ENCODE peak calls at places on chromosomes 3 and 15, in six cellular contexts. One of them, this sample, is unnamed.

GRCh38 chr15:29942144-29942543 is 119.9 kb upstream of the TJP1 start:
- DNase-seq in fibroblast of pulmonary artery: no peak
- DNase-seq in cardiac fibroblast: peak; percentile 33
- DNase-seq in pancreas: no peak
- DNase-seq in mucosa of descending colon: no peak
- DNase-seq in fibroblast of the aortic adventitia: peak; percentile 29
- DNase-seq in this sample: peak; percentile 75

GRCh38 chr3:76869726-76870414 is 170.0 kb upstream of the ROBO2 start:
- DNase-seq in fibroblast of pulmonary artery: no peak
- DNase-seq in cardiac fibroblast: no peak
- DNase-seq in pancreas: no peak
- DNase-seq in mucosa of descending colon: no peak
- DNase-seq in fibroblast of the aortic adventitia: no peak
- DNase-seq in this sample: no peak

GRCh38 chr3:130316164-130316563 is 29.3 kb upstream of the COL6A5 start:
- DNase-seq in fibroblast of pulmonary artery: peak; percentile 13
- DNase-seq in cardiac fibroblast: peak; percentile 53
- DNase-seq in pancreas: no peak
- DNase-seq in mucosa of descending colon: no peak
- DNase-seq in fibroblast of the aortic adventitia: peak; percentile 56
- DNase-seq in this sample: peak; percentile 76

GRCh38 chr3:102089904-102090492 is 240.7 kb downstream of the NFKBIZ start:
- DNase-seq in fibroblast of pulmonary artery: peak; percentile 63
- DNase-seq in cardiac fibroblast: peak; percentile 45
- DNase-seq in pancreas: no peak
- DNase-seq in mucosa of descending colon: no peak
- DNase-seq in fibroblast of the aortic adventitia: peak; percentile 55
- DNase-seq in this sample: peak; percentile 86

GRCh38 chr3:127454051-127454450 is 136.5 kb downstream of the TPRA1 start:
- DNase-seq in fibroblast of pulmonary artery: no peak
- DNase-seq in cardiac fibroblast: no peak
- DNase-seq in pancreas: no peak
- DNase-seq in mucosa of descending colon: no peak
- DNase-seq in fibroblast of the aortic adventitia: no peak
- DNase-seq in this sample: no peak

GRCh38 chr15:31456329-31457060 is 129.9 kb downstream of the KLF13 start:
- DNase-seq in fibroblast of pulmonary artery: no peak
- DNase-seq in cardiac fibroblast: no peak
- DNase-seq in pancreas: no peak
- DNase-seq in mucosa of descending colon: no peak
- DNase-seq in fibroblast of the aortic adventitia: no peak
- DNase-seq in this sample: no peak

GRCh38 chr15:55589297-55589696 is 1.2 kb upstream of the PYGO1 start:
- DNase-seq in fibroblast of pulmonary artery: no peak
- DNase-seq in cardiac fibroblast: no peak
- DNase-seq in pancreas: no peak
- DNase-seq in mucosa of descending colon: no peak
- DNase-seq in fibroblast of the aortic adventitia: no peak
- DNase-seq in this sample: no peak

GRCh38 chr3:56053727-56054126 is 414.5 kb downstream of the ERC2 start:
- DNase-seq in fibroblast of pulmonary artery: no peak
- DNase-seq in cardiac fibroblast: no peak
- DNase-seq in pancreas: no peak
- DNase-seq in mucosa of descending colon: no peak
- DNase-seq in fibroblast of the aortic adventitia: no peak
- DNase-seq in this sample: no peak

GRCh38 chr3:194487289-194488006 is 646 bp upstream of the ATP13A3 start:
- DNase-seq in fibroblast of pulmonary artery: peak; percentile 73
- DNase-seq in cardiac fibroblast: peak; percentile 65
- DNase-seq in pancreas: peak; percentile 48
- DNase-seq in mucosa of descending colon: peak; percentile 75
- DNase-seq in fibroblast of the aortic adventitia: no peak
- DNase-seq in this sample: no peak

DNA sequence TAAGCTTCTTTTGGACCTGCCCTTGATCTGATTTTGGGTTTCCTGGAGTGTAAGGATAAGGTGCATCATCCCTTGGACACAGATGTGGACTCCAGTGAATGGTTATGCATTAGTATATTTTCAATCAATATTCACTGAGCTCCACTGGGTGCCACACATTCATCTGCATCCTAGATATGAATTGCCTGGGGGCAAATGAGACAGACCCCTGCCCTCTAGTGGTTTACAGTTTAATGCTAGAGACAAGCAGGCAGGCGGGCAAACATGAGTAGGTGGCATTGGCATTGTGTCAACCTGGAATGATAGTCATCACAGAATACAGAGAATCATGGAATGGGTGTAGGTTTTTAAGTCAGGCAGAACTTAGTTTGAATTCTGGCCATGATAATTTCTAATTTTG is 252.5 kb upstream of the SOX14 start:
- DNase-seq in fibroblast of pulmonary artery: no peak
- DNase-seq in cardiac fibroblast: no peak
- DNase-seq in pancreas: no peak
- DNase-seq in mucosa of descending colon: no peak
- DNase-seq in fibroblast of the aortic adventitia: no peak
- DNase-seq in this sample: no peak
- TF ChIP-seq CTCF in fibroblast of pulmonary artery: no peak
- TF ChIP-seq CTCF in cardiac fibroblast: no peak
- TF ChIP-seq CTCF in pancreas: no peak
- TF ChIP-seq CTCF in mucosa of descending colon: no peak
- TF ChIP-seq CTCF in fibroblast of the aortic adventitia: no peak
- TF ChIP-seq CTCF in this sample: no peak

GRCh38 chr3:184008161-184008560 is 9.5 kb downstream of the ABCC5 start:
- DNase-seq in fibroblast of pulmonary artery: no peak
- DNase-seq in cardiac fibroblast: no peak
- DNase-seq in pancreas: no peak
- DNase-seq in mucosa of descending colon: no peak
- DNase-seq in fibroblast of the aortic adventitia: no peak
- DNase-seq in this sample: no peak

GRCh38 chr3:184016169-184016570 is 1.5 kb downstream of the ABCC5 start:
- DNase-seq in fibroblast of pulmonary artery: no peak
- DNase-seq in cardiac fibroblast: no peak
- DNase-seq in pancreas: no peak
- DNase-seq in mucosa of descending colon: no peak
- DNase-seq in fibroblast of the aortic adventitia: no peak
- DNase-seq in this sample: no peak

GRCh38 chr3:184011230-184011876 is 6.3 kb downstream of the ABCC5 start:
- DNase-seq in fibroblast of pulmonary artery: no peak
- DNase-seq in cardiac fibroblast: peak; percentile 10
- DNase-seq in pancreas: no peak
- DNase-seq in mucosa of descending colon: no peak
- DNase-seq in fibroblast of the aortic adventitia: no peak
- DNase-seq in this sample: no peak

GRCh38 chr3:184015381-184016019 is 2.2 kb downstream of the ABCC5 start:
- DNase-seq in fibroblast of pulmonary artery: no peak
- DNase-seq in cardiac fibroblast: no peak
- DNase-seq in pancreas: no peak
- DNase-seq in mucosa of descending colon: no peak
- DNase-seq in fibroblast of the aortic adventitia: no peak
- DNase-seq in this sample: no peak

DNA sequence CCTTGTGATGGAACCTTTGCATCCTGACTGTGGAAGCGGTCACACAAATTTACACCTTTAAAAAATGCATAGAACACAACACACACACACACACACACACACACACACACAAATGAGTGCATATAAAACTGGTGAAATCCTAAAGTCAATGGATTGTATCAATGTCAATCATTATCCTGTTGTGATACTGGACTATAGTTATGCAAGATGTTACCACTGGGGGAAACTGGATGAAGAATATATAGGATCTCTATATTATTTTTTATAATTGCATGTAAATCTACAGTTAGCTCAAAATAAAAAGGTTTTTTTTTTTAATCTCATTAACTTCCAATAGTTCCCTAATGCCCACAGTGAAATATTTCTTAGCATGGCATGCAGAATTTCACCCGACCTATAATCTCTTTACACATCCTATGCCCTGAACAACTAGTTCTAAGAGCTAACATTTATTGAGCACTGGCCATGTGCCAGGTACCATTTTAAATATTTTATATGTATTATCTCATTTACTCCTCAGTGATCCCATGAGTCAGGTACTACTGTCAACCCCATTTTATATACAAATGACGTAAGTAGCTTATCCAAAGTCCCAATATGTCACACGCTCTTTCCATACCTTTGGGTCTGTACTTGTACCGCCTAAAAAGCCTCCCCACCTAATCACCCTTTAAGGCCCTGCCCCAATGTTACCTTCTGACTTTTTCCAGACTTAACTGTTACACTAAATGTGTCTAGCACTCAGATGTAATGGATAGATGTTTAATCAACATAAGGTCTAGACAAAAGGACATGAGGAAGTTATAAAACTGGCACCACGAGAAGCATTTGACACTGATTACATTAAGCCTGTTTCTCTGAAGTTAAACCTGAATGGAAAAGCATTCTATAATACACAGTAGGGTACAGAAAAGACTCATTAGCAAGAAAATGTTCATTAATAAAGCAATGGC is 5.5 kb downstream of the ABCC5 start:
- DNase-seq in fibroblast of pulmonary artery: no peak
- DNase-seq in cardiac fibroblast: no peak
- DNase-seq in pancreas: no peak
- DNase-seq in mucosa of descending colon: no peak
- DNase-seq in fibroblast of the aortic adventitia: no peak
- DNase-seq in this sample: no peak
- H3K4me3 ChIP-seq in fibroblast of pulmonary artery: no peak overlapping the region
- H3K4me3 ChIP-seq in cardiac fibroblast: no peak overlapping the region
- H3K4me3 ChIP-seq in pancreas: no peak overlapping the region
- H3K4me3 ChIP-seq in mucosa of descending colon: no peak overlapping the region
- H3K4me3 ChIP-seq in fibroblast of the aortic adventitia: no peak overlapping the region
- H3K4me3 ChIP-seq in this sample: no peak overlapping the region

DNA sequence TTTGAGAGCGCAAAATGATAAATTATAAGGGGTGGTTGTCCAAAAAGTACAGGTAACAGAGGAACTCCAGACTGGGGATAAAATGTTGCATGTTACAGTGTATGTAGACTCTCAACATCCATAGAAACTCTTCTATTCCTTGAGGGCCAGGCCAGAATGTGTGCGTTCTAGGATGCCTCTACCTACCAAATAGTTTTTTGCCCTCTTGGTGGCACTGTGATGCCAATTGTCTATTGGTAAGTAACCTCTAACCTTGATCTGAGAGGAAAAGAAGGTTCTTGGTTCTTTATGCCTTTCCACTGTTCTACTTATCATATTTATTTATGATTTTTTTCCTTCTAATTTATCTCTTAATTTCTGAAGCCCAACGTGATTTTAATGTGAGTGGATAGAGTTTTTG is 424.6 kb downstream of the GRM7 start:
- DNase-seq in fibroblast of pulmonary artery: peak; percentile 45
- DNase-seq in cardiac fibroblast: peak; percentile 44
- DNase-seq in pancreas: no peak
- DNase-seq in mucosa of descending colon: no peak
- DNase-seq in fibroblast of the aortic adventitia: no peak
- DNase-seq in this sample: no peak
- TF ChIP-seq CTCF in fibroblast of pulmonary artery: peak; percentile 24
- TF ChIP-seq CTCF in cardiac fibroblast: no peak
- TF ChIP-seq CTCF in pancreas: no peak
- TF ChIP-seq CTCF in mucosa of descending colon: no peak
- TF ChIP-seq CTCF in fibroblast of the aortic adventitia: no peak
- TF ChIP-seq CTCF in this sample: peak; percentile 3

GRCh38 chr3:25478964-25479726 is 51.1 kb downstream of the RARB start:
- DNase-seq in fibroblast of pulmonary artery: no peak
- DNase-seq in cardiac fibroblast: no peak
- DNase-seq in pancreas: no peak
- DNase-seq in mucosa of descending colon: no peak
- DNase-seq in fibroblast of the aortic adventitia: no peak
- DNase-seq in this sample: peak; percentile 68

GRCh38 chr3:25481402-25481801 is 53.3 kb downstream of the RARB start:
- DNase-seq in fibroblast of pulmonary artery: no peak
- DNase-seq in cardiac fibroblast: no peak
- DNase-seq in pancreas: no peak
- DNase-seq in mucosa of descending colon: no peak
- DNase-seq in fibroblast of the aortic adventitia: no peak
- DNase-seq in this sample: no peak

GRCh38 chr3:25478358-25478757 is 50.3 kb downstream of the RARB start:
- DNase-seq in fibroblast of pulmonary artery: no peak
- DNase-seq in cardiac fibroblast: no peak
- DNase-seq in pancreas: no peak
- DNase-seq in mucosa of descending colon: no peak
- DNase-seq in fibroblast of the aortic adventitia: no peak
- DNase-seq in this sample: no peak

GRCh38 chr3:25480811-25481210 is 52.7 kb downstream of the RARB start:
- DNase-seq in fibroblast of pulmonary artery: no peak
- DNase-seq in cardiac fibroblast: no peak
- DNase-seq in pancreas: no peak
- DNase-seq in mucosa of descending colon: no peak
- DNase-seq in fibroblast of the aortic adventitia: peak; percentile 28
- DNase-seq in this sample: no peak

DNA sequence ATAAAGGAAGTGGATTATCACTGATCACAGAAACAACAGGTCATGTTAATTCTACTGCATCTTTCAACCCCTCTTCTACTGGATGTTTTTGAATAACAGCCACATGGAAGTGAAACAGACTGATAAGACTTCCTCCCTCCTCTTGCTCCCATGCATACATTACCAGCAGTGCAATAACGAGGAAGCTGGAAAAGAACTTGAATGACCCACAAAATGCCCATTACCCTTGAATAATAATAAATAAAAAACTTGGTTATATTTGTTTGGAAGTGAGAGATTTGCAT is 51.6 kb downstream of the RARB start:
- DNase-seq in fibroblast of pulmonary artery: no peak
- DNase-seq in cardiac fibroblast: peak; percentile 31
- DNase-seq in pancreas: no peak
- DNase-seq in mucosa of descending colon: no peak
- DNase-seq in fibroblast of the aortic adventitia: no peak
- DNase-seq in this sample: no peak
- H3K4me3 ChIP-seq in fibroblast of pulmonary artery: no peak overlapping the region
- H3K4me3 ChIP-seq in cardiac fibroblast: no peak overlapping the region
- H3K4me3 ChIP-seq in pancreas: no peak overlapping the region
- H3K4me3 ChIP-seq in mucosa of descending colon: no peak overlapping the region
- H3K4me3 ChIP-seq in fibroblast of the aortic adventitia: no peak overlapping the region
- H3K4me3 ChIP-seq in this sample: no peak overlapping the region

GRCh38 chr15:71335591-71335990 is 220.3 kb downstream of the THSD4 start:
- DNase-seq in fibroblast of pulmonary artery: no peak
- DNase-seq in cardiac fibroblast: no peak
- DNase-seq in pancreas: no peak
- DNase-seq in mucosa of descending colon: no peak
- DNase-seq in fibroblast of the aortic adventitia: no peak
- DNase-seq in this sample: peak; percentile 79
- TF ChIP-seq CTCF in fibroblast of pulmonary artery: no peak
- TF ChIP-seq CTCF in cardiac fibroblast: no peak
- TF ChIP-seq CTCF in pancreas: no peak
- TF ChIP-seq CTCF in mucosa of descending colon: no peak
- TF ChIP-seq CTCF in fibroblast of the aortic adventitia: no peak
- TF ChIP-seq CTCF in this sample: no peak

GRCh38 chr3:139676634-139677197 is 1.1 kb downstream of the NMNAT3 start:
- DNase-seq in fibroblast of pulmonary artery: no peak
- DNase-seq in cardiac fibroblast: no peak
- DNase-seq in pancreas: no peak
- DNase-seq in mucosa of descending colon: no peak
- DNase-seq in fibroblast of the aortic adventitia: no peak
- DNase-seq in this sample: no peak
- H3K4me3 ChIP-seq in fibroblast of pulmonary artery: no peak overlapping the region
- H3K4me3 ChIP-seq in cardiac fibroblast: no peak overlapping the region
- H3K4me3 ChIP-seq in pancreas: peak overlapping the region; percentile 51
- H3K4me3 ChIP-seq in mucosa of descending colon: no peak overlapping the region
- H3K4me3 ChIP-seq in fibroblast of the aortic adventitia: no peak overlapping the region
- H3K4me3 ChIP-seq in this sample: no peak overlapping the region

DNA sequence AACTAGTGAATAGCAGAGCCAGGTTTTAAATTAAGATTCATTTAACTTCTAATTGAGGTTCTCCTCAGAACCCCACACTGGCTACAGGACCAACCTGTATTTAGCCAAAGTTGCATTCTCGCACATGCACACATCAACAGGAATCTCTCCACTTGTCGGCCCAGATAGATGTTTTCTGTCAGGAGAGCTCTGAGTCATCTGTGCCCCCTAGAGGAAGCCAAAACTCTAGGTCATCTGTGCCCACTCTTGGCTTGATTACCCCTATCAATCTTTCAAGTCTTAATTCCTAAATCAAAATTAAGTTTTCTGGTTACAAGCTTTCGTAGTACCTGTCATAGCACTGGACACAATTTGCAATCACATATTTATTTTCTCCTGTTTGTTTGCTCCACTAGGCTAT is 104.9 kb upstream of the EOMES start:
- DNase-seq in fibroblast of pulmonary artery: no peak
- DNase-seq in cardiac fibroblast: no peak
- DNase-seq in pancreas: no peak
- DNase-seq in mucosa of descending colon: no peak
- DNase-seq in fibroblast of the aortic adventitia: no peak
- DNase-seq in this sample: no peak
- TF ChIP-seq CTCF in fibroblast of pulmonary artery: no peak
- TF ChIP-seq CTCF in cardiac fibroblast: no peak
- TF ChIP-seq CTCF in pancreas: no peak
- TF ChIP-seq CTCF in mucosa of descending colon: no peak
- TF ChIP-seq CTCF in fibroblast of the aortic adventitia: no peak
- TF ChIP-seq CTCF in this sample: no peak